ENCODE peak calls at places on chromosomes 7 and 10, in nine cellular contexts. U is stimulated activated memory B cell treated with anti-CD40 and anti-IgM and Interleukin-4, amounts not matched to agents 10 μg/mL and 1 μg/mL and 100 μg/mL, for 72 hours; W is stimulated activated effector memory CD8-positive, alpha-beta T cell treated with anti-CD3 and anti-CD28 coated beads, Interleukin-12 subunit alpha, Interleukin-12 subunit beta, amount 100 ng/mL, for 72 hours; X is aorta; I is RWPE2; G is activated CD8-positive, alpha-beta T cell treated with anti-CD3 and anti-CD28 coated beads for 36 hours; S is upper lobe of left lung; L is left lung; R is Right ventricle myocardium superior. D is an unnamed sample.

GRCh38 chr7:15544050-15544449 is 17.8 kb downstream of the AGMO start:
- ATAC-seq in U (no peak), W (no peak), X (no peak), I (no peak), G (no peak), S (no peak), L (no peak), R (no peak), D (no peak)

GRCh38 chr7:134856692-134857091 is 77.3 kb downstream of the CALD1 start:
- ATAC-seq in U (no peak), W (no peak), X (no peak), I (no peak), G (no peak), S (no peak), L (no peak), R (peak; percentile 61), D (no peak)

GRCh38 chr7:123712619-123713018 is 36.2 kb downstream of the WASL start:
- ATAC-seq in U (no peak), W (no peak), X (no peak), I (peak; percentile 38), G (no peak), S (no peak), L (peak; percentile 56), R (no peak), D (no peak)

GRCh38 chr7:17236161-17236560 is 62.3 kb upstream of the AHR start:
- ATAC-seq in U (no peak), W (no peak), X (no peak), I (no peak), G (no peak), S (no peak), L (no peak), R (no peak), D (no peak)

GRCh38 chr10:119412244-119412750 is 130.2 kb downstream of the RGS10 start:
- ATAC-seq in U (no peak), W (no peak), X (peak; percentile 68), I (no peak), G (no peak), S (peak; percentile 62), L (peak; percentile 60), R (peak; percentile 49), D (no peak)

GRCh38 chr10:21015838-21016237 is 118.7 kb upstream of the NEBL start:
- ATAC-seq in U (no peak), W (no peak), X (no peak), I (no peak), G (peak; percentile 49), S (no peak), L (no peak), R (no peak), D (no peak)

GRCh38 chr7:28808786-28809533 is 149.2 kb downstream of the TRIL start:
- ATAC-seq in U (peak; percentile 89), W (no peak), X (no peak), I (no peak), G (no peak), S (no peak), L (no peak), R (no peak), D (no peak)

GRCh38 chr7:93145324-93145723 is 2.9 kb downstream of the SAMD9L start:
- ATAC-seq in U (peak; percentile 69), W (no peak), X (no peak), I (no peak), G (no peak), S (no peak), L (no peak), R (no peak), D (no peak)

GRCh38 chr7:125279956-125280355 is 350.3 kb upstream of the POT1 start:
- ATAC-seq in U (no peak), W (no peak), X (no peak), I (no peak), G (no peak), S (no peak), L (no peak), R (no peak), D (no peak)

GRCh38 chr7:999921-1000593 is 17.1 kb downstream of the CYP2W1 start:
- ATAC-seq in U (peak; percentile 78), W (peak; percentile 22), X (no peak), I (no peak), G (no peak), S (peak; percentile 9), L (no peak), R (no peak), D (no peak)